ENCODE peak calls at places on chromosomes 5 and 9, in seven cellular contexts. F, Q, J, S, Y, R and T are unnamed samples.

GRCh38 chr5:156004754-156005153 is 322.2 kb upstream of the SGCD start:
- DNase-seq in Y (no peak), S (no peak), J (no peak), R (no peak), Q (no peak), F (no peak), T (no peak)

GRCh38 chr5:1131191-1131621 is 19.3 kb upstream of the SLC12A7 start:
- DNase-seq in Y (peak), F (no peak), S (no peak), R (no peak), J (no peak), Q (no peak), T (no peak)

GRCh38 chr5:133276171-133276570 is 224.4 kb downstream of the HSPA4 start:
- DNase-seq in F (no peak), J (no peak), S (no peak), R (no peak), Y (no peak), Q (no peak), T (no peak)

GRCh38 chr5:144281784-144282183 is 111.1 kb downstream of the KCTD16 start:
- DNase-seq in F (no peak), Y (no peak), Q (no peak), S (no peak), J (no peak), R (no peak), T (peak)

GRCh38 chr9:87888501-87888900 is 5.8 kb downstream of the SPATA31E1 start:
- DNase-seq in J (no peak), S (no peak), Q (peak), F (no peak), Y (no peak), R (no peak), T (no peak)

GRCh38 chr5:73298251-73299016 is 125.4 kb downstream of the TMEM174 start:
- DNase-seq in S (no peak), Q (no peak), R (no peak), F (no peak), J (no peak), Y (no peak), T (no peak)

GRCh38 chr9:37710039-37710438 is 43.6 kb upstream of the TRMT10B start:
- DNase-seq in R (no peak), F (no peak), Q (no peak), J (no peak), S (no peak), Y (no peak), T (no peak)

GRCh38 chr5:138140268-138140667 is 1.0 kb upstream of the NME5 start:
- DNase-seq in J (no peak), F (no peak), Q (no peak), R (no peak), S (no peak), Y (no peak), T (no peak)

GRCh38 chr5:38467353-38468040 is 88.9 kb downstream of the LIFR start:
- DNase-seq in Q (peak), Y (no peak), R (peak), F (no peak), S (no peak), J (peak), T (peak)

GRCh38 chr9:134838651-134839431 is 41.8 kb upstream of the FCN2 start:
- DNase-seq in F (no peak), R (no peak), J (no peak), S (no peak), Q (no peak), Y (no peak), T (no peak)

GRCh38 chr9:95516221-95516735 is 493 bp downstream of the PTCH1 start:
- DNase-seq in S (no peak), R (peak), F (no peak), J (no peak), Q (no peak), Y (peak), T (no peak)

GRCh38 chr9:74503219-74503618 is 6.1 kb downstream of the RORB start:
- DNase-seq in J (no peak), Q (no peak), R (no peak), S (no peak), Y (no peak), F (no peak), T (no peak)

GRCh38 chr5:66864240-66864884 is 268.2 kb downstream of the MAST4 start:
- DNase-seq in R (peak), F (no peak), Q (no peak), Y (no peak), S (no peak), J (no peak), T (peak)

GRCh38 chr9:3181049-3181953 is 337.4 kb upstream of the PUM3 start:
- DNase-seq in R (peak), Q (no peak), S (no peak), J (no peak), F (peak), Y (peak), T (peak)

GRCh38 chr9:103941104-103941503 is 153.0 kb upstream of the SMC2 start:
- DNase-seq in Q (no peak), J (no peak), F (no peak), Y (no peak), S (no peak), R (no peak), T (no peak)

GRCh38 chr5:67196537-67197059 is at the start of gene CD180:
- DNase-seq in F (no peak), Y (no peak), S (no peak), J (peak), Q (no peak), R (no peak), T (peak)

GRCh38 chr5:61357745-61358144 is 25.7 kb downstream of the ZSWIM6 start:
- DNase-seq in S (no peak), Y (no peak), F (no peak), R (peak), J (no peak), Q (no peak), T (no peak)

GRCh38 chr5:94021246-94021645 is 279.8 kb upstream of the POU5F2 start:
- DNase-seq in J (no peak), Q (no peak), R (peak), S (no peak), F (no peak), Y (no peak), T (peak)

GRCh38 chr9:107029146-107029545 is 166.2 kb downstream of the ZNF462 start:
- DNase-seq in Y (no peak), Q (no peak), R (no peak), F (no peak), J (no peak), S (no peak), T (no peak)

GRCh38 chr9:16619897-16620296 is 250.6 kb downstream of the BNC2 start:
- DNase-seq in F (no peak), R (no peak), J (no peak), Y (no peak), Q (no peak), S (no peak), T (no peak)

GRCh38 chr5:154753792-154754191 is 1.4 kb upstream of the LARP1 start:
- DNase-seq in Y (peak), F (peak), S (no peak), Q (peak), J (peak), R (peak), T (peak)

GRCh38 chr5:1519631-1520141 is 4.1 kb downstream of the LPCAT1 start:
- DNase-seq in S (peak), F (peak), J (no peak), R (no peak), Y (peak), Q (peak), T (no peak)

GRCh38 chr5:59525957-59526356 is 367.6 kb downstream of the PDE4D start:
- DNase-seq in Y (no peak), Q (no peak), F (no peak), R (peak), J (no peak), S (no peak), T (no peak)

GRCh38 chr9:4741365-4742031 is 496 bp upstream of the AK3 start:
- DNase-seq in Q (peak), F (peak), S (no peak), J (peak), Y (no peak), R (peak), T (peak)

GRCh38 chr9:137670391-137671195 is 51.8 kb downstream of the EHMT1 start:
- DNase-seq in S (peak), F (no peak), Y (peak), R (peak), J (peak), Q (no peak), T (no peak)

GRCh38 chr9:129385615-129385934 is 207.5 kb upstream of the IER5L start:
- DNase-seq in S (no peak), J (no peak), Y (no peak), R (no peak), F (no peak), Q (no peak), T (no peak)

GRCh38 chr9:69762527-69762926 is 2.7 kb upstream of the PTAR1 start:
- DNase-seq in Y (no peak), S (no peak), J (no peak), F (no peak), R (no peak), Q (no peak), T (peak)

GRCh38 chr9:91192379-91192775 is 169.3 kb downstream of the AUH start:
- DNase-seq in Y (no peak), Q (no peak), S (no peak), R (peak), J (no peak), F (no peak), T (peak)
- H3K4me3 ChIP-seq in Y (no peak), Q (no peak), S (no peak), R (no peak), J (peak), F (no peak), T (peak)

DNA sequence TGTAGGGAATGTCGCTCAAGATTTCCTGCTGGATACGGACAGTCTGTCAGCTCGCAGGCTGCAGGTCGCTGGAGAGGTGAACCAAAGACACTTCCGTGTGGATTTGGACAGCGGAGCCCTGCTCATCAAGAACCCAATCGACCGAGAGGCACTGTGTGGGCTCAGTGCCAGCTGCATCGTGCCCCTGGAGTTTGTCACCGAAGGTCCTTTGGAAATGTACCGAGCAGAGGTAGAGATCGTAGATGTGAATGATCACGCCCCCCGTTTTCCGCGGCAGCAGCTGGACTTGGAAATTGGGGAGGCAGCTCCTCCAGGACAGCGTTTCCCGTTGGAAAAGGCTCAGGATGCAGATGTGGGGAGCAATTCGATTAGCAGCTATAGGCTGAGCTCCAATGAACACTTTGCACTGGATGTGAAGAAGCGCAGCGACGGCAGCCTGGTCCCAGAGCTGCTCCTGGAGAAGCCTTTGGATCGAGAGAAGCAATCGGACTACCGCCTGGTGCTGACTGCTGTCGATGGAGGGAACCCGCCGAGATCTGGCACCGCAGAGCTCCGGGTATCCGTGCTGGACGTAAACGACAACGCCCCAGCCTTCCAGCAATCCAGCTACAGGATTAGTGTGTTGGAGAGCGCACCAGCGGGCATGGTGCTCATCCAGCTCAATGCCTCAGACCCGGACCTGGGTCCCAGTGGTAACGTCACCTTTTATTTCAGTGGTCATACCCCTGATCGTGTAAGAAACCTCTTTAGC is 650 bp downstream of the PCDHGC4 start:
- DNase-seq in R (no peak), F (no peak), Q (no peak), S (no peak), Y (no peak), J (no peak), T (no peak)
- TF ChIP-seq CTCF in R (no peak), F (no peak), Q (no peak), S (no peak), Y (no peak), J (no peak), T (no peak)

GRCh38 chr5:40841068-40841805 is at the start of gene CARD6:
- DNase-seq in F (no peak), S (no peak), R (peak), Y (no peak), J (no peak), Q (peak), T (peak)
- H3K4me3 ChIP-seq in F (peak), S (peak), R (peak), Y (no peak), J (peak), Q (peak), T (peak)

GRCh38 chr5:142716963-142717362 is 31.1 kb upstream of the FGF1 start:
- DNase-seq in J (peak), Q (no peak), R (peak), Y (peak), S (no peak), F (peak), T (peak)
- TF ChIP-seq CTCF in J (peak), Q (no peak), R (peak), Y (no peak), S (no peak), F (peak), T (peak)

GRCh38 chr5:177449140-177450061 is 2.8 kb downstream of the PRR7 start:
- DNase-seq in Q (no peak), R (no peak), F (no peak), S (no peak), Y (no peak), J (no peak), T (no peak)

GRCh38 chr5:177447611-177448243 is 1.1 kb downstream of the PRR7 start:
- DNase-seq in J (no peak), Y (no peak), F (peak), S (peak), Q (no peak), R (peak), T (peak)

GRCh38 chr5:177447066-177447610 is 524 bp downstream of the PRR7 start:
- DNase-seq in Q (no peak), S (peak), J (no peak), R (peak), F (peak), Y (peak), T (no peak)

GRCh38 chr5:177446184-177447065 is at the start of gene PRR7:
- DNase-seq in R (peak), J (peak), S (peak), Q (no peak), F (peak), Y (peak), T (peak)

DNA sequence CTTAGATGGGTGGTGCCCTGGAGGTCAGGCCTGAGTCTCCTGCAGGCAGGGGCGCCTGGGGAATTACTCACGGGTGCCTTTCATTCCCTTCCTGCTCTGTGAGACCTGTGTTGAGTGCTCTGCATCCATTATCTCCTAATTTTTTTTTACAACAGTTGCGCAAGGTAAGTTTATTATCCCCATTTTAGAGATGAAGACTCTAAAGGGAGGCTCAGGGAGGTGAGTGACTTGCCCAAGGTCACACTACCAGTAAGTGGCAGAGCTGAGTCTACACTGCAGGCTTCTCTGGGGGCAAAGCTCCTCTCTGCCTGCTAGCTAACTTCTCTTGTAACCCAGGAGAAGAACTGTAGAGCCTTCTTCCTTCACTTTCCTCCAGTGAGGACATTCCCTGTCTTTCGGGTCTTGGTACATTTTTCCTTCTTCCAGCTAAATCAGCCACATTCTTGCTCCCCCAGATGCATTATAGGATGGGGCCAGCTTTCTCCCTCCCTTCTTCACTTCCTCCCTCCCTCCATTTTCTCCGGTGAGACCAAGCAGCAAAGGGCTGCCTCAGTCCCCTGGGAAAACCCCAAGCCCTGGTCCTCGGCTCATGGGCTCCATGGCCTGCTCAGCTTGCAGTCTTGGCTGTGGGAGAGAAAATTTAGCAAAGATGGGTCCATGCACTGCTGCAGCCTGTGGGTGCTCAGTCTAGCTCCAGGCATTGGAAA is 1.8 kb downstream of the PRR7 start:
- DNase-seq in F (no peak), J (no peak), Y (no peak), Q (no peak), R (no peak), S (no peak), T (no peak)
- H3K4me3 ChIP-seq in F (peak), J (no peak), Y (no peak), Q (no peak), R (no peak), S (no peak), T (no peak)

GRCh38 chr9:127169507-127169883 is 47.1 kb upstream of the ANGPTL2 start:
- DNase-seq in F (no peak), Q (no peak), R (no peak), S (no peak), Y (no peak), J (no peak), T (no peak)

GRCh38 chr9:127170652-127171051 is 48.2 kb upstream of the ANGPTL2 start:
- DNase-seq in Q (no peak), J (no peak), R (no peak), S (no peak), Y (no peak), F (peak), T (no peak)

GRCh38 chr9:127172066-127172707 is 49.8 kb upstream of the ANGPTL2 start:
- DNase-seq in J (no peak), Q (no peak), S (peak), F (peak), Y (no peak), R (no peak), T (no peak)

GRCh38 chr9:127168756-127169506 is 46.5 kb upstream of the ANGPTL2 start:
- DNase-seq in F (peak), Y (no peak), S (no peak), Q (peak), R (no peak), J (no peak), T (no peak)

DNA sequence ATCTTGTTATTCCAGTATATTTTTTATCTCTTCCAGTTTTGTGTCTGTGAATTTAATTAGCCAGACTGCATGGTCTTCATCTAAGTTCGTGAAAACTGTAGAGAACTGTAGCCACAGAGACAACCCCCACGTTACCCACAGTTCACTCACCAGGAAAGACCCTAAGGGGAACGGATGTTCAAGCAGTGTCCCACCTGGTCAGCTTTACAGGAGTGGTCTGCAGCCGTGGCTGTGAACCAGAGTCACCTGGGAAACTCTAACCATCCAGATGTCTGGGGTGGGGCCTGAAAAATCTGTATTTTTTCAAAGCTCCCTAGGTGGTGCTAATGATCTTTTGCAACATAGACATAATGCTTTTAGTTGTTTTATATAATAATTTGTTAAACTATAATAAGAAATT is 47.6 kb upstream of the ANGPTL2 start:
- DNase-seq in J (no peak), Q (no peak), Y (no peak), R (no peak), F (no peak), S (no peak), T (no peak)
- TF ChIP-seq CTCF in J (no peak), Q (no peak), Y (no peak), R (no peak), F (no peak), S (no peak), T (peak)

GRCh38 chr5:172280937-172281336 is 2.6 kb downstream of the UBTD2 start:
- DNase-seq in S (no peak), R (peak), Q (no peak), J (no peak), Y (no peak), F (no peak), T (peak)
- H3K4me3 ChIP-seq in S (no peak), R (peak), Q (no peak), J (no peak), Y (no peak), F (no peak), T (peak)

DNA sequence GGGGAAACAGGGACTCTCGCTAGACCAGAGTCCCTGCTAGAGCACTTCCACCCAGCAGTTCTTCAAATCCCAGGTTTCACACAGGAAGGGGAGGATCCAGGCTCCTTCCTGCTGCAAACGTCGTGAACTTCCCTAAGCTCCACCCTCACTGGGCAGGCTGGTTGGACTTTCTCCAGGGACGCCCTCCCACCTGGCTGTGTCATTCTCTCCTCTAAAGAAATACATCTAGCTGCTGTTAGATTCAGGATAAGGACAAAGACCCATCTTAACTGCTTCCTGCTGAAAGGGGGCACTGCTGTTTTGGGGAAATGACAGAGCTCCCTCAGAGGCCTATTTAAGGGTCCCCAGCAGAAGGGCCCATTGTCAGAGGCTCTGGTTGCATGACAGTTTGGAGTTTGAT is 230.7 kb downstream of the SEMA6A start:
- DNase-seq in Y (no peak), Q (no peak), S (no peak), J (peak), F (no peak), R (no peak), T (no peak)
- TF ChIP-seq CTCF in Y (no peak), Q (no peak), S (no peak), J (no peak), F (no peak), R (no peak), T (no peak)

GRCh38 chr5:84603557-84604185 is 219.0 kb upstream of the EDIL3 start:
- DNase-seq in S (no peak), J (peak), Q (no peak), F (no peak), Y (no peak), R (peak), T (peak)

GRCh38 chr5:84602371-84602771 is 217.7 kb upstream of the EDIL3 start:
- DNase-seq in Q (no peak), J (no peak), R (peak), F (no peak), S (no peak), Y (no peak), T (peak)

GRCh38 chr5:84599964-84600363 is 215.3 kb upstream of the EDIL3 start:
- DNase-seq in J (no peak), Y (no peak), Q (no peak), S (no peak), F (no peak), R (no peak), T (no peak)

GRCh38 chr5:84597904-84598303 is 213.2 kb upstream of the EDIL3 start:
- DNase-seq in J (no peak), S (no peak), Q (no peak), Y (no peak), F (no peak), R (no peak), T (no peak)
- H3K4me3 ChIP-seq in J (no peak), S (no peak), Q (no peak), Y (no peak), F (no peak), R (no peak), T (no peak)